ENCODE peak calls at places on chromosomes 4 and X, in eight cellular contexts. X is progenitor cell of endocrine pancreas, Q is psoas muscle, Z is GM23338, K is tibial artery, F is suprapubic skin, S is cardiac muscle cell, T is endodermal cell. V is an unnamed sample.

GRCh38 chr4:128285085-128286023 is 2.3 kb downstream of the PGRMC2 start:
- DNase-seq in F (no peak), Q (no peak), S (no peak), X (no peak), T (no peak), Z (no peak), K (peak), V (no peak)

GRCh38 chr4:153137168-153137567 is 67.1 kb upstream of the TRIM2 start:
- DNase-seq in Z (no peak), F (no peak), Q (peak), K (no peak), S (no peak), T (peak), X (no peak), V (peak)

GRCh38 chrX:102727761-102728160 is 7.2 kb downstream of the GPRASP3 start:
- DNase-seq in X (no peak), K (no peak), T (no peak), F (no peak), Z (no peak), S (no peak), Q (no peak), V (no peak)

GRCh38 chr4:173288296-173288695 is 45.9 kb downstream of the HMGB2 start:
- DNase-seq in S (peak), X (peak), K (peak), Z (peak), F (no peak), Q (no peak), T (peak), V (no peak)

GRCh38 chrX:97096385-97096784 is 212.7 kb downstream of the RPA4 start:
- DNase-seq in T (peak), S (no peak), K (no peak), X (no peak), F (no peak), Q (no peak), Z (no peak), V (no peak)

GRCh38 chrX:80430826-80431501 is 10.7 kb downstream of the TENT5D start:
- DNase-seq in Q (no peak), F (no peak), K (no peak), X (no peak), S (no peak), T (peak), Z (peak), V (no peak)

GRCh38 chr4:41580007-41580406 is 42.0 kb downstream of the LIMCH1 start:
- DNase-seq in X (no peak), Z (no peak), Q (no peak), T (no peak), S (no peak), F (no peak), K (no peak), V (no peak)

GRCh38 chr4:186765673-186766546 is 42.3 kb upstream of the FAT1 start:
- DNase-seq in K (no peak), T (no peak), Z (no peak), F (no peak), X (no peak), Q (no peak), S (peak), V (no peak)

GRCh38 chrX:105752334-105752733 is 70.0 kb upstream of the NRK start:
- DNase-seq in Z (peak), K (no peak), Q (no peak), X (no peak), S (no peak), T (no peak), F (no peak), V (no peak)

GRCh38 chrX:64350521-64350920 is 44.7 kb downstream of the MTMR8 start:
- DNase-seq in T (no peak), Q (no peak), K (no peak), F (no peak), X (no peak), Z (no peak), S (no peak), V (no peak)

GRCh38 chr4:171067422-171067821 is 745.8 kb upstream of the GALNTL6 start:
- DNase-seq in Z (peak), Q (no peak), T (no peak), S (no peak), F (no peak), X (no peak), K (no peak), V (no peak)

GRCh38 chrX:135009057-135009605 is 13.2 kb downstream of the RTL8B start:
- DNase-seq in X (no peak), K (no peak), Q (no peak), F (no peak), Z (no peak), T (no peak), S (no peak), V (no peak)

GRCh38 chr4:88818650-88819470 is 121.2 kb upstream of the NAP1L5 start:
- DNase-seq in Q (peak), K (no peak), T (peak), X (no peak), Z (peak), F (no peak), S (peak), V (peak)

GRCh38 chr4:151887151-151887815 is 126.5 kb upstream of the GATB start:
- DNase-seq in Q (no peak), X (no peak), Z (no peak), S (no peak), T (no peak), F (no peak), K (no peak), V (no peak)

GRCh38 chr4:78092850-78093249 is 35.7 kb downstream of the FRAS1 start:
- DNase-seq in K (no peak), Z (peak), T (no peak), Q (no peak), F (no peak), X (no peak), S (no peak), V (no peak)

GRCh38 chrX:72057331-72057730 is 74.4 kb downstream of the RTL5 start:
- DNase-seq in K (no peak), X (no peak), Q (no peak), T (no peak), S (no peak), Z (no peak), F (no peak), V (no peak)

GRCh38 chr4:5371415-5372190 is 320.3 kb downstream of the STK32B start:
- DNase-seq in S (no peak), Z (no peak), T (no peak), F (no peak), X (no peak), K (no peak), Q (no peak), V (no peak)

GRCh38 chr4:106502106-106502699 is 133.6 kb upstream of the GIMD1 start:
- DNase-seq in X (peak), T (peak), F (no peak), S (peak), K (no peak), Z (peak), Q (peak), V (no peak)

GRCh38 chrX:107710617-107711391 is 64.8 kb downstream of the TSC22D3 start:
- DNase-seq in F (peak), S (no peak), X (no peak), Q (no peak), Z (peak), T (peak), K (peak), V (peak)

GRCh38 chr4:121182296-121182695 is 18.2 kb upstream of the TNIP3 start:
- DNase-seq in Q (no peak), S (peak), T (no peak), K (no peak), F (no peak), X (no peak), Z (no peak), V (no peak)

GRCh38 chr4:52836653-52837052 is 25.5 kb upstream of the RASL11B start:
- DNase-seq in F (no peak), Q (no peak), S (no peak), K (no peak), Z (no peak), X (no peak), T (no peak), V (no peak)

GRCh38 chr4:173288698-173289350 is 45.3 kb downstream of the HMGB2 start:
- DNase-seq in K (no peak), T (no peak), X (no peak), F (no peak), Z (no peak), Q (no peak), S (no peak), V (no peak)

GRCh38 chr4:106355193-106355592 is 13.4 kb downstream of the GIMD1 start:
- DNase-seq in Z (peak), F (no peak), X (no peak), S (no peak), K (no peak), T (peak), Q (no peak), V (no peak)

GRCh38 chrX:54494970-54495813 is 842 bp downstream of the FGD1 start:
- DNase-seq in F (no peak), X (peak), T (peak), Q (peak), Z (peak), K (peak), S (peak), V (no peak)

GRCh38 chrX:20487227-20487626 is 220.5 kb upstream of the RPS6KA3 start:
- DNase-seq in T (no peak), Q (no peak), Z (no peak), X (no peak), F (no peak), S (no peak), K (no peak), V (no peak)

GRCh38 chrX:113950081-113950678 is 633.7 kb upstream of the HTR2C start:
- DNase-seq in X (no peak), Q (no peak), Z (peak), F (no peak), T (no peak), K (no peak), S (no peak), V (no peak)

DNA sequence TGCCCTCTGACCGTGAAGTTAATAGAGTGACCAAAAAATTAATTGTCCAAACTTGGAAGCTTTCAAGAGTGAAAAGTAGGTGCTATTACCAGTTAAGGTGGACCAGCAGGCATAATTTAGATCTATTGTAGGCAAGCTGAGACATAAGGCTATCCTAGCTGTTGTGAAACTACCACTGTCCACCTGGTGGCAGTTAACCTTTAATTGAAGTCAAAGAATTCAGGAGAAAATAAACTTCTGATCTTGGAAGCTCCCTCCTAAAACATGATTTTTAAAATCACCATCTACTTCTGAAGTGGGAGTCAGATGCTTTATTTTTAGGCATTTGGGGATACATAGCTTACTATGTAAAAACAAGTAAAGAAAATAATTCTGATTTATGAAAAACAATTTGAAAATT is 636.3 kb upstream of the HTR2C start:
- DNase-seq in Q (no peak), S (peak), X (no peak), K (no peak), T (no peak), F (no peak), Z (peak), V (no peak)
- TF ChIP-seq CTCF in Q (no peak), S (no peak), X (peak), K (no peak), T (peak), F (no peak), Z (peak), V (no peak)

GRCh38 chrX:114073926-114074325 is 510.0 kb upstream of the HTR2C start:
- DNase-seq in S (no peak), Q (no peak), Z (no peak), T (no peak), F (no peak), X (no peak), K (no peak), V (no peak)

GRCh38 chrX:114071412-114071811 is 512.5 kb upstream of the HTR2C start:
- DNase-seq in F (no peak), Z (no peak), X (no peak), K (no peak), T (no peak), Q (no peak), S (no peak), V (no peak)

GRCh38 chrX:114077773-114078172 is 506.1 kb upstream of the HTR2C start:
- DNase-seq in T (no peak), S (no peak), K (no peak), Z (no peak), Q (no peak), F (no peak), X (no peak), V (no peak)

DNA sequence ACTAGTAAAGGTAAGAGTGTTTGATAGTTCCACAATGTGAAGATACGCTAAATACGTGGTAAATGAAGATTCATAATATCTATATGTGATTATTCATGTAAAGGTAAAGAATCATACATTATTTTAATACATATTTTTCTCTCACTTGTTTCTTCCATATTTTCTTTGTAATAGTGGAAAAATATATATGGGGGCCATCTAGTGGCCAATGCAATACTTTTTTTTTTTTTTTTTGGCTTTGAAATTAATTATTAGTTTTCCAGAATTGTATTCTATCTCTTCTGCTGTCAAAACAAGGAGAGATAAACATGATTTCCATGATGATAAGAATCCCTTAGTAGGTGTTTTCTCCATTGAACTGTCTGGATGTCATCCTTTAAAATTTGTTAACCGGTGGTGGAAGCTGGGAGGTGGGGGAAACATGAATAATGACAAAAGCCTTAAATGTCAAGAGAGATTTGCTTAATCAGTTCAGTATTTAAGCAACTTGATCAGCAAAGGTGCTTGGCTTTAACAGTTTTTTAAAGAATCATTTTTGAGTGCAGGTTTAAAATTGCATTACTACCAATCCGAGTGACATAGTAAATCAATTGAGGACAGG is 508.7 kb upstream of the HTR2C start:
- DNase-seq in F (no peak), Z (no peak), S (no peak), X (no peak), T (no peak), K (no peak), Q (no peak), V (no peak)
- TF ChIP-seq CTCF in F (no peak), Z (no peak), S (peak), X (peak), T (peak), K (no peak), Q (peak), V (no peak)

GRCh38 chrX:23509256-23509655 is 158.0 kb upstream of the PRDX4 start:
- DNase-seq in S (no peak), X (no peak), F (no peak), Q (no peak), T (peak), Z (peak), K (no peak), V (no peak)

GRCh38 chrX:23514082-23514481 is 153.2 kb upstream of the PRDX4 start:
- DNase-seq in S (no peak), Z (no peak), K (no peak), Q (no peak), F (no peak), X (no peak), T (no peak), V (no peak)

GRCh38 chrX:23515028-23515427 is 152.3 kb upstream of the PRDX4 start:
- DNase-seq in Z (no peak), T (no peak), F (no peak), X (no peak), K (no peak), Q (no peak), S (no peak), V (no peak)

GRCh38 chrX:23513121-23513520 is 154.2 kb upstream of the PRDX4 start:
- DNase-seq in S (no peak), Q (no peak), T (peak), K (no peak), X (no peak), Z (peak), F (no peak), V (no peak)

DNA sequence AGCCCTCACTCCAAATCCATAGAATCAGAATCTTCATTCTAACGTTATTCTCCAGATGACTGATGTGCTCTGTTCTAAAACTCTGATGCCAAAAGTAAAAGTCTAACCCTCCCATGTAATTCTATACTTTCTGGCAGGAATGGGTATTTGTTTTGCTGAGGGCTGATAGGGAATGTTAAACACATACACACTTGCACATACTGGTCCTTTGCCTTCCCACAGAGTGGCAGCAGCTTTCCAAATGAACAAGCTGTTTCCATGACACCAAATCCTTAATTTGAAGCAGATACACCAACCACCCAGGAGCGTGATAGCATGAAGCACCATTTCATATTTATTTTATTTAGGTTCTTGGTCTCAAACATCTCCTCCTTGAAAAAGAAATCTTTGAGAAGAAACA is 155.5 kb upstream of the PRDX4 start:
- DNase-seq in Z (no peak), X (no peak), S (no peak), K (no peak), Q (no peak), F (no peak), T (no peak), V (no peak)
- TF ChIP-seq CTCF in Z (no peak), X (no peak), S (no peak), K (no peak), Q (no peak), F (no peak), T (no peak), V (no peak)

GRCh38 chr4:39348371-39349265 is 17.5 kb downstream of the RFC1 start:
- DNase-seq in F (no peak), S (no peak), K (no peak), T (no peak), Z (no peak), X (no peak), Q (no peak), V (no peak)

GRCh38 chr4:39349326-39349725 is 16.8 kb downstream of the RFC1 start:
- DNase-seq in F (no peak), Q (no peak), X (no peak), K (no peak), T (no peak), S (no peak), Z (no peak), V (no peak)

GRCh38 chr4:39353478-39354177 is 12.5 kb downstream of the RFC1 start:
- DNase-seq in Q (no peak), X (no peak), F (no peak), Z (no peak), K (no peak), S (no peak), T (no peak), V (no peak)

GRCh38 chr4:39357002-39357401 is 9.2 kb downstream of the RFC1 start:
- DNase-seq in S (no peak), X (no peak), Z (no peak), K (no peak), F (no peak), T (no peak), Q (no peak), V (no peak)

DNA sequence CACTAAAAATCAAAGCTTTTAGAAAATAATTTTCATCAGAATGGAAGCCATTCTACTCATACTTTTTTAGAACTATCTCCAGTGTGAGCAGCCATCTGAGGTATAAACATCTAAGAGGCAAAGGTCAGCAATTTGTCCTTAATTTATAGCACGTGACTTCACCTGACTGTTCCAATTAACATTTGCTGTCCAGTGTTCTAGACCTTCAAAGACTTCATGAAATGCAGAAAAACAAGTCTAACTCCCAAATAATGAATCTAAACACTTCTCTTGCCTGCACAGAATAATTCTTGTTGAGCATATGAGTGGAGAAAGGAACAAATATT is 12.0 kb downstream of the RFC1 start:
- DNase-seq in F (no peak), Q (no peak), Z (no peak), X (no peak), S (no peak), K (no peak), T (no peak), V (no peak)
- TF ChIP-seq CTCF in F (no peak), Q (no peak), Z (no peak), X (no peak), S (no peak), K (no peak), T (no peak), V (no peak)

DNA sequence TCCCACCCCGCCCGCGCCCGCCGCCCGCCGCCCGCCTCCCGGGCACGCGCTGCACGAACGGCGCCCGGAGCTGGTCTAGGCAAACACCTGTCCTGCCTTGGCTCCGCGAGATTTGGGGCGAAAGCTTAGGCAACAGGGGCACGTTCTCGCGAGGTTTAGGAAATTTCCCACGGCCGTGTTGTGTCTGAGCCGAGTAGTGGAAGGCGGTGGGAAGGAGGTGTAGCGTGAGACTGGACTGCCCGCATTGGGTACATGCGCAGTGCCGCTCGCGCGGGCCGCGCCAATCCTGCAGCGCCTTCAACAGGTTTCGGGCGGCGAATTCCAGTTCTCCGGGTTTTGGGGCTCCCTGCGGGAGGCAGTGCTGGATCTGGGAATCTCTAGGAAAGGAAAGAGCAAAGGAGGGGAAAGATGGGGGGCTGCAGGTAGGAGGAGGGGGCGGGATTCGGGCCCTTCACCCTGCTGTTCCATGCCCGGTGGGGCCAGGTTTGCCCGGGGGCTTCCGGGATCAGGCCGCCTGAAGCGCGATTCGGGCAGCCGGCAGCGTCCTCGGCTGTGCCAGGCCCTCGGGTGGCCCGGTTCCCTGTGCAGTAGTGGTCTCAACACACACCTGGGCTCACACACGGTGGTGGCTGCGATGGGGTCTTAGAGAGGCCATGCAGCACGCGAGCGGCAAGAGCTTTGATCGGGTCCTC is 1.2 kb upstream of the RBPJ start:
- DNase-seq in Q (peak), T (peak), S (peak), X (peak), F (peak), K (peak), Z (peak), V (peak)
- TF ChIP-seq CTCF in Q (no peak), T (no peak), S (no peak), X (no peak), F (no peak), K (no peak), Z (peak), V (no peak)

DNA sequence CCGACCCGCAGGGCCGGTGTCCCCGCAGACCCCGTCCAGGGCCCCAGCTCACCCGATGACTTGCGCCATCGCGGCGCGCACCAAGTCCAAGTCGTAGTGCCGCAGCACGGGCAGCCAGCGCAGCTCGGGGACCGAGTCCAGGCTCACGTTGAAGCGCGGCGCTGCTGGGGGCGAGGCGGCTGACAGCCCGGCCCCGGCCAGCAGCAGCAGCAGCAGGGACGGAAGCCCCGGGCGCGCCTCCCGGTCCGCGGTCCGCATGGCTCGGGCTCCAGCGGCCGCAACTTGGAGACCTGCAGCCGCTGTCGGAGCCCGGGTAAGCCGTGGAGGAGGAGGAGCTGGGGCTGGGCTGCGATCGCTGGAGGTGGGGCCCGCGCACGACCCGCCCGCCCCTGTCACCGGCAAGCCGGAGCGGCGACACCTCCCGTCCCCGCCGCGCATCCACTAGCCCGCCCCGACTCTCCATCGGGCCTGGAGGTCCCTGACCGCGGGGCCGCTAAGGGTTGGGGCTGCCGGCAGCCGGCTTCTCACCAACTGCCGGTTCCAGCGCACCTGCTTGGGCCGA is at the start of gene NAAA:
- DNase-seq in S (peak), F (peak), Z (peak), T (peak), X (no peak), Q (peak), K (peak), V (peak)
- TF ChIP-seq CTCF in S (no peak), F (no peak), Z (peak), T (no peak), X (no peak), Q (peak), K (no peak), V (no peak)